ENCODE peak calls at places on chromosome 2, in six cellular contexts. W, Q, R, B, N and T are unnamed samples.

GRCh38 chr2:196252408-196253114 is 81.2 kb upstream of the STK17B start:
- DNase-seq in Q (no peak), B (no peak), N (no peak), R (no peak), W (no peak), T (no peak)

GRCh38 chr2:218756599-218757377 is 25.2 kb upstream of the CYP27A1 start:
- DNase-seq in R (no peak), Q (no peak), N (no peak), W (no peak), B (no peak), T (no peak)

GRCh38 chr2:38665854-38666577 is at the start of gene GALM:
- DNase-seq in R (peak; percentile 53), W (peak; percentile 70), N (no peak), B (no peak), Q (peak; percentile 90), T (no peak)

GRCh38 chr2:172813314-172813888 is 77.8 kb downstream of the RAPGEF4 start:
- DNase-seq in R (peak; percentile 58), W (no peak), Q (no peak), N (peak; percentile 45), B (no peak), T (no peak)

GRCh38 chr2:218267259-218267658 is 2.7 kb downstream of the AAMP start:
- DNase-seq in Q (no peak), R (no peak), W (no peak), N (no peak), B (no peak), T (no peak)

GRCh38 chr2:165147201-165148045 is 56.4 kb downstream of the SCN3A start:
- DNase-seq in N (no peak), R (no peak), Q (no peak), B (no peak), W (no peak), T (no peak)

GRCh38 chr2:14804912-14805311 is 172.4 kb downstream of the LRATD1 start:
- DNase-seq in R (peak; percentile 5), Q (no peak), B (no peak), N (peak; percentile 30), W (no peak), T (no peak)

GRCh38 chr2:100561191-100561590 is 1.6 kb upstream of the PDCL3 start:
- DNase-seq in W (no peak), N (no peak), Q (no peak), R (no peak), B (no peak), T (no peak)

GRCh38 chr2:190466819-190467444 is 58.8 kb downstream of the MFSD6 start:
- DNase-seq in W (no peak), R (peak; percentile 86), N (peak; percentile 36), B (no peak), Q (no peak), T (no peak)

GRCh38 chr2:29361255-29361654 is 246.0 kb downstream of the CLIP4 start:
- DNase-seq in R (peak; percentile 49), W (no peak), N (no peak), Q (no peak), B (no peak), T (no peak)

GRCh38 chr2:58107803-58108710 is 61.5 kb downstream of the VRK2 start:
- DNase-seq in R (no peak), W (no peak), B (no peak), N (no peak), Q (peak; percentile 11), T (no peak)